ENCODE peak calls at places on chromosomes 1 and 21, in six cellular contexts. T is heart left ventricle, I is IMR-90, S is uterus, N is upper lobe of left lung, X is PC-3. P is an unnamed sample. For H3K4me1, the result is how much of the 10 kb centered on the place peaks cover.

GRCh38 chr1:166258017-166258416 is 91.2 kb upstream of the FAM78B start:
- DNase-seq in T (no peak), I (no peak), S (no peak), N (no peak), X (no peak), P (no peak)

GRCh38 chr1:189027509-189027908 is 1450.2 kb downstream of the BRINP3 start:
- DNase-seq in T (no peak), I (no peak), S (no peak), N (no peak), X (no peak), P (no peak)

GRCh38 chr1:61139324-61140055 is 57.1 kb downstream of the NFIA start:
- DNase-seq in T (no peak), I (peak), S (no peak), N (peak), X (peak), P (no peak)

GRCh38 chr1:64051801-64052200 is 151.6 kb upstream of the UBE2U start:
- DNase-seq in T (no peak), I (no peak), S (no peak), N (no peak), X (no peak), P (no peak)

GRCh38 chr1:101235696-101236545 is 898 bp upstream of the S1PR1 start:
- DNase-seq in T (peak), I (peak), S (peak), N (peak), X (peak), P (peak)

GRCh38 chr1:182281541-182281940 is 110.0 kb downstream of the GLUL start:
- DNase-seq in T (peak), I (no peak), S (no peak), N (no peak), X (no peak), P (no peak)

GRCh38 chr1:228416217-228416971 is at the start of gene TRIM17:
- DNase-seq in T (no peak), I (no peak), S (no peak), N (no peak), X (no peak), P (no peak)

GRCh38 chr1:229970714-229971113 is 96.3 kb upstream of the GALNT2 start:
- DNase-seq in T (no peak), I (no peak), S (no peak), N (no peak), X (no peak), P (no peak)

GRCh38 chr1:58848818-58849411 is 65.1 kb upstream of the JUN start:
- DNase-seq in T (peak), I (peak), S (peak), N (peak), X (peak), P (peak)

GRCh38 chr1:224733021-224733911 is 117.1 kb downstream of the CNIH3 start:
- DNase-seq in T (no peak), I (peak), S (no peak), N (peak), X (peak), P (no peak)

GRCh38 chr1:203672354-203672753 is 45.7 kb downstream of the ATP2B4 start:
- DNase-seq in T (peak), I (peak), S (peak), N (no peak), X (no peak), P (no peak)

GRCh38 chr1:75501565-75501964 is 109.3 kb downstream of the SLC44A5 start:
- DNase-seq in T (no peak), I (no peak), S (no peak), N (no peak), X (no peak), P (no peak)

GRCh38 chr1:75502776-75503175 is 108.1 kb downstream of the SLC44A5 start:
- DNase-seq in T (no peak), I (no peak), S (no peak), N (no peak), X (no peak), P (no peak)

DNA sequence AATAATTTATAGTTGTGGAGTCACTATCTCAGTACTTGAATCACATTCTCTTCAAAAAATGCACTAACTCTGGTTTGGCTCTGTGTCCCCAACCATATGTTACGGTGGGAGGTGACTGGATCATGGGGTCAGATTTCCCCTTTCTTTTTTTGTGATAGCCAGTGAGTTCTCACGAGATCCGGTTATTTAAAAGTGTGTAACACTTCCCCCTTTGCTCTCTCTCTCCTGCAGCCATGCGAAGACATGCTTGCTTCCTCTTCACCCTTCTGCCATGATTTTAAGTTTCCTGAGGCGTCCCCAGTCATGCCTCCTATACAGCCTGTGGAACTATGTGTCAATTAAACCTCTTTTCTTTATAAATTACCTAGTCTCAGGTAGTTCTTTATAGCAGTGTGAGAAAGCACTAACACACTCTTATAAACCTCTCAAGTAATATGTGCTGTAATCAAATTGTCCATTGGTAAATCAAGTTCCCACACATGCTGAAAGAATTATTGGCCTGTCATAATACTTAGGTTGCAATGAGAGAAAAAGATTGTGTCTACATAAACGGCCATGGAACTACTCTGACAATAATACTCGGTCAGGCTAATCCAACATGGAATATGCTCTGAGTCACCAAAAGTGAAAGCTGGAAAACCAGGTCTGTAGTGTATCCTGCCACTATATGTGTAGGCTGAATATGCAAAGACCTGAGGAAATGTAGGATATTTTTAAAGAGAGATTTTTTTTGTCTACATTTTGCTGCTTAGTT is 107.5 kb downstream of the SLC44A5 start:
- DNase-seq in T (no peak), I (no peak), S (no peak), N (no peak), X (peak), P (no peak)
- H3K27ac ChIP-seq in T (no peak), I (no peak), S (no peak), N (no peak), X (no peak), P (no peak)

GRCh38 chr1:89369331-89369730 is 5.5 kb downstream of the GBP6 start:
- DNase-seq in T (no peak), I (no peak), S (no peak), N (no peak), X (no peak), P (no peak)
- H3K4me3 ChIP-seq in T (no peak), I (no peak), S (no peak), N (no peak), X (no peak), P (no peak)

GRCh38 chr1:35188578-35189392 is 4.2 kb downstream of the SFPQ start:
- DNase-seq in T (no peak), I (no peak), S (no peak), N (no peak), X (no peak), P (no peak)

GRCh38 chr1:35185200-35185599 is 7.7 kb downstream of the SFPQ start:
- DNase-seq in T (no peak), I (no peak), S (no peak), N (no peak), X (no peak), P (no peak)

GRCh38 chr1:35186239-35186638 is 6.7 kb downstream of the SFPQ start:
- DNase-seq in T (no peak), I (no peak), S (no peak), N (no peak), X (no peak), P (no peak)

GRCh38 chr1:35190784-35191183 is 2.2 kb downstream of the SFPQ start:
- DNase-seq in T (no peak), I (no peak), S (no peak), N (no peak), X (no peak), P (no peak)

DNA sequence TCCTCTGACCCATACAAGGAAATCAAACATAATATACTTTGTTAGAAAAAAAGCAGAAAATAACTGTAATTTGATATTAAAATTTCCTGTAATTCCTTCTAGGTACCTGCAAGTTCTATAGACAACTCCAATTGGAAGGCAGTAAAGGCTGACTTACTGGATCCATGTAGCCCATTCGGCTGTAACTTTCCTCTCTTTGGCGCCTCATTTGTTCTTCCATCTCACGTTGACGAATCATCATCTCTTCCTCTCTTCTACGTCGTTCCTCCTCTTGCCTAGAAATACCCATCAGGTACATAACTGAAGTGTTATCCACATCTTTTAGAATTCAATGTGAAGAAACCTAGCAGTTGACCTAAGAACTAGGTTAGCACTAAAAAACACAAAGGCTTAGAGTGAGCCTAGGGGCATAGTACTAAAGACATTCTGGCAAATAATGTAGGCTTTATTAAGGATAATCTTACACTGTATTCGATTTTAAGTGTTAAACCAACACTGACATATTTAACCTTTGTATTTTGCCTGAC is 5.1 kb downstream of the SFPQ start:
- DNase-seq in T (no peak), I (no peak), S (no peak), N (no peak), X (no peak), P (no peak)
- H3K4me1 ChIP-seq in T (under half), I (under half), S (under half), N (half or more), X (under half), P (half or more)

GRCh38 chr21:39136711-39137110 is 46.5 kb downstream of the PSMG1 start:
- DNase-seq in T (no peak), I (peak), S (no peak), N (no peak), X (peak), P (no peak)
- H3K27ac ChIP-seq in T (no peak), I (no peak), S (no peak), N (no peak), X (peak), P (no peak)

GRCh38 chr1:222950892-222951291 is 136.1 kb downstream of the DISP1 start:
- DNase-seq in T (no peak), I (no peak), S (no peak), N (no peak), X (peak), P (no peak)
- H3K4me3 ChIP-seq in T (no peak), I (no peak), S (no peak), N (no peak), X (no peak), P (no peak)

P was measured in suprapubic skin.